ENCODE peak calls at places on chromosomes 4 and X, in ten cellular contexts. H is activated T-helper 1 cell treated with Interleukin-2 at 50 U/mL for 16 hours; R is mesenchymal stem cell; K is T-helper 17 cell; Z is progenitor cell of endocrine pancreas; N is epithelial cell of prostate; V is cardiac muscle cell; U is activated CD4-positive, CD25-positive, alpha-beta regulatory T cell; F is WTC11; O is GDM1. T is an unnamed sample.
A peak's percentile ranks its signal among the peaks of the same experiment; 100 is the strongest.

GRCh38 chrX:9459349-9459748 is 5.5 kb upstream of the TBL1X start:
- DNase-seq in H (no peak), R (no peak), K (no peak), Z (no peak), N (no peak), V (no peak), U (no peak), F (no peak), O (no peak), T (no peak)

GRCh38 chr4:73099143-73099542 is 29.6 kb upstream of the COX18 start:
- DNase-seq in H (no peak), R (no peak), K (no peak), Z (no peak), N (no peak), V (no peak), U (no peak), F (no peak), O (no peak), T (no peak)

GRCh38 chr4:100820249-100820648 is 302.4 kb upstream of the EMCN start:
- DNase-seq in H (no peak), R (no peak), K (no peak), Z (no peak), N (no peak), V (no peak), U (no peak), F (no peak), O (no peak), T (no peak)

GRCh38 chrX:19156223-19156622 is 34.0 kb upstream of the ADGRG2 start:
- DNase-seq in H (no peak), R (no peak), K (no peak), Z (no peak), N (no peak), V (no peak), U (no peak), F (peak; percentile 12), O (no peak), T (no peak)

GRCh38 chr4:180253419-180253818 is 1989.8 kb upstream of the TENM3 start:
- DNase-seq in H (no peak), R (no peak), K (no peak), Z (no peak), N (no peak), V (no peak), U (no peak), F (no peak), O (no peak), T (no peak)

GRCh38 chr4:78864405-78865024 is 74.7 kb downstream of the PAQR3 start:
- DNase-seq in H (no peak), R (peak; percentile 84), K (no peak), Z (no peak), N (peak; percentile 29), V (peak; percentile 90), U (no peak), F (no peak), O (peak; percentile 58), T (no peak)

GRCh38 chr4:107666134-107666533 is 53.9 kb downstream of the PAPSS1 start:
- DNase-seq in H (no peak), R (peak; percentile 55), K (no peak), Z (no peak), N (no peak), V (peak; percentile 68), U (no peak), F (no peak), O (no peak), T (no peak)

GRCh38 chr4:56048621-56049427 is 100.1 kb downstream of the CEP135 start:
- DNase-seq in H (no peak), R (peak; percentile 66), K (no peak), Z (peak; percentile 62), N (no peak), V (peak; percentile 77), U (peak; percentile 2), F (peak; percentile 70), O (peak; percentile 80), T (no peak)

GRCh38 chr4:87007345-87008181 is 72.8 kb downstream of the AFF1 start:
- DNase-seq in H (no peak), R (peak; percentile 72), K (peak; percentile 21), Z (no peak), N (no peak), V (peak; percentile 69), U (peak; percentile 1), F (peak; percentile 48), O (peak; percentile 4), T (peak; percentile 84)

GRCh38 chrX:140836874-140837273 is 127.3 kb downstream of the LINC00632 start:
- DNase-seq in H (no peak), R (no peak), K (no peak), Z (no peak), N (no peak), V (no peak), U (no peak), F (no peak), O (no peak), T (no peak)

GRCh38 chr4:22483551-22483981 is 32.3 kb downstream of the ADGRA3 start:
- DNase-seq in H (no peak), R (peak; percentile 77), K (no peak), Z (no peak), N (no peak), V (peak; percentile 65), U (no peak), F (no peak), O (peak; percentile 2), T (no peak)

GRCh38 chr4:53956053-53956452 is 108.4 kb downstream of the CHIC2 start:
- DNase-seq in H (no peak), R (no peak), K (no peak), Z (no peak), N (no peak), V (no peak), U (no peak), F (no peak), O (no peak), T (no peak)

GRCh38 chr4:56301181-56302076 is 85.9 kb downstream of the AASDH start:
- DNase-seq in H (peak; percentile 28), R (peak; percentile 92), K (no peak), Z (peak; percentile 70), N (no peak), V (peak; percentile 95), U (peak; percentile 21), F (peak; percentile 72), O (peak; percentile 77), T (peak; percentile 83)

GRCh38 chr4:101419324-101420135 is 72.2 kb upstream of the PPP3CA start:
- DNase-seq in H (no peak), R (peak; percentile 28), K (no peak), Z (no peak), N (no peak), V (peak; percentile 72), U (no peak), F (no peak), O (no peak), T (no peak)

GRCh38 chrX:23331701-23332100 is 2.9 kb upstream of the PTCHD1 start:
- DNase-seq in H (no peak), R (no peak), K (no peak), Z (no peak), N (no peak), V (no peak), U (no peak), F (peak; percentile 11), O (no peak), T (no peak)

GRCh38 chrX:65601530-65602281 is 65.7 kb upstream of the MSN start:
- DNase-seq in H (peak; percentile 35), R (peak; percentile 89), K (no peak), Z (no peak), N (no peak), V (peak; percentile 94), U (no peak), F (no peak), O (peak; percentile 86), T (peak; percentile 95)

GRCh38 chr4:82797048-82797590 is 1.5 kb downstream of the SCD5 start:
- DNase-seq in H (no peak), R (peak; percentile 20), K (no peak), Z (no peak), N (no peak), V (peak; percentile 22), U (no peak), F (peak; percentile 40), O (no peak), T (no peak)

GRCh38 chrX:153966841-153967535 is 4.6 kb downstream of the HCFC1 start:
- DNase-seq in H (no peak), R (no peak), K (no peak), Z (no peak), N (no peak), V (no peak), U (no peak), F (no peak), O (no peak), T (no peak)

GRCh38 chrX:15988661-15989603 is 134.3 kb upstream of the AP1S2 start:
- DNase-seq in H (no peak), R (peak; percentile 77), K (no peak), Z (no peak), N (no peak), V (peak; percentile 78), U (no peak), F (no peak), O (no peak), T (no peak)

GRCh38 chr4:67762091-67762490 is 7.9 kb upstream of the GNRHR start:
- DNase-seq in H (no peak), R (peak; percentile 49), K (no peak), Z (no peak), N (no peak), V (peak; percentile 69), U (no peak), F (no peak), O (no peak), T (no peak)

GRCh38 chr4:181968371-181968770 is 274.8 kb upstream of the TENM3 start:
- DNase-seq in H (no peak), R (no peak), K (no peak), Z (no peak), N (no peak), V (peak; percentile 34), U (no peak), F (no peak), O (no peak), T (no peak)